ENCODE peak calls at places on chromosomes 5 and 9, in eight cellular contexts. One of them, this sample, is unnamed.

GRCh38 chr9:133572821-133573361 is 36.3 kb downstream of the FAM163B start:
- DNase-seq in PC-3: no peak
- DNase-seq in activated B cell treated with CpG ODN at 0.5 μM for 24 hours: no peak
- DNase-seq in left lung: no peak
- DNase-seq in left ventricle myocardium inferior: peak; percentile 81
- DNase-seq in GM20000: no peak
- DNase-seq in H9: no peak
- DNase-seq in neural progenitor cell: no peak
- DNase-seq in this sample: no peak

GRCh38 chr5:122078116-122078865 is at the start of gene LOX:
- DNase-seq in PC-3: peak; percentile 54
- DNase-seq in activated B cell treated with CpG ODN at 0.5 μM for 24 hours: no peak
- DNase-seq in left ventricle myocardium inferior: peak; percentile 71
- DNase-seq in H9: peak; percentile 50
- DNase-seq in left lung: peak; percentile 79
- DNase-seq in GM20000: peak; percentile 29
- DNase-seq in neural progenitor cell: peak; percentile 77
- DNase-seq in this sample: no peak

GRCh38 chr5:173045481-173045880 is 10.7 kb upstream of the CREBRF start:
- DNase-seq in PC-3: no peak
- DNase-seq in left ventricle myocardium inferior: no peak
- DNase-seq in GM20000: no peak
- DNase-seq in activated B cell treated with CpG ODN at 0.5 μM for 24 hours: no peak
- DNase-seq in left lung: no peak
- DNase-seq in neural progenitor cell: no peak
- DNase-seq in H9: peak; percentile 53
- DNase-seq in this sample: no peak

GRCh38 chr5:543755-544674 is 19.8 kb upstream of the SLC9A3 start:
- DNase-seq in PC-3: no peak
- DNase-seq in activated B cell treated with CpG ODN at 0.5 μM for 24 hours: peak; percentile 64
- DNase-seq in left ventricle myocardium inferior: peak; percentile 44
- DNase-seq in neural progenitor cell: no peak
- DNase-seq in H9: no peak
- DNase-seq in left lung: peak; percentile 86
- DNase-seq in GM20000: peak; percentile 93
- DNase-seq in this sample: no peak

GRCh38 chr9:75909776-75910175 is 19.3 kb downstream of the PCSK5 start:
- DNase-seq in neural progenitor cell: no peak
- DNase-seq in H9: no peak
- DNase-seq in left ventricle myocardium inferior: no peak
- DNase-seq in PC-3: no peak
- DNase-seq in GM20000: no peak
- DNase-seq in left lung: no peak
- DNase-seq in activated B cell treated with CpG ODN at 0.5 μM for 24 hours: no peak
- DNase-seq in this sample: no peak

GRCh38 chr9:77802512-77803293 is 154.6 kb upstream of the GNA14 start:
- DNase-seq in PC-3: no peak
- DNase-seq in neural progenitor cell: no peak
- DNase-seq in left ventricle myocardium inferior: no peak
- DNase-seq in GM20000: no peak
- DNase-seq in H9: no peak
- DNase-seq in left lung: no peak
- DNase-seq in activated B cell treated with CpG ODN at 0.5 μM for 24 hours: no peak
- DNase-seq in this sample: no peak

GRCh38 chr5:61330341-61330878 is 1.6 kb upstream of the ZSWIM6 start:
- DNase-seq in left ventricle myocardium inferior: peak; percentile 27
- DNase-seq in H9: peak; percentile 55
- DNase-seq in GM20000: no peak
- DNase-seq in PC-3: peak; percentile 50
- DNase-seq in activated B cell treated with CpG ODN at 0.5 μM for 24 hours: no peak
- DNase-seq in neural progenitor cell: peak; percentile 77
- DNase-seq in left lung: peak; percentile 72
- DNase-seq in this sample: no peak

GRCh38 chr9:82457959-82458358 is 469.4 kb downstream of the SPATA31D1 start:
- DNase-seq in H9: no peak
- DNase-seq in PC-3: no peak
- DNase-seq in activated B cell treated with CpG ODN at 0.5 μM for 24 hours: no peak
- DNase-seq in GM20000: no peak
- DNase-seq in neural progenitor cell: peak; percentile 37
- DNase-seq in left lung: no peak
- DNase-seq in left ventricle myocardium inferior: no peak
- DNase-seq in this sample: no peak

GRCh38 chr9:83996126-83996525 is 15.5 kb downstream of the RMI1 start:
- DNase-seq in activated B cell treated with CpG ODN at 0.5 μM for 24 hours: no peak
- DNase-seq in H9: no peak
- DNase-seq in left ventricle myocardium inferior: no peak
- DNase-seq in neural progenitor cell: no peak
- DNase-seq in GM20000: no peak
- DNase-seq in left lung: no peak
- DNase-seq in PC-3: no peak
- DNase-seq in this sample: no peak

GRCh38 chr9:126228779-126229444 is 97.7 kb upstream of the MVB12B start:
- DNase-seq in H9: peak; percentile 85
- DNase-seq in PC-3: peak; percentile 72
- DNase-seq in neural progenitor cell: peak; percentile 89
- DNase-seq in left lung: peak; percentile 89
- DNase-seq in left ventricle myocardium inferior: peak; percentile 65
- DNase-seq in GM20000: peak; percentile 88
- DNase-seq in activated B cell treated with CpG ODN at 0.5 μM for 24 hours: peak; percentile 62
- DNase-seq in this sample: peak; percentile 48

GRCh38 chr5:139210585-139210984 is 12.4 kb upstream of the SIL1 start:
- DNase-seq in activated B cell treated with CpG ODN at 0.5 μM for 24 hours: no peak
- DNase-seq in left ventricle myocardium inferior: no peak
- DNase-seq in GM20000: no peak
- DNase-seq in PC-3: no peak
- DNase-seq in neural progenitor cell: peak; percentile 28
- DNase-seq in H9: no peak
- DNase-seq in left lung: no peak
- DNase-seq in this sample: no peak

GRCh38 chr9:92986175-92987110 is 39.1 kb downstream of the FGD3 start:
- DNase-seq in PC-3: no peak
- DNase-seq in H9: no peak
- DNase-seq in left lung: no peak
- DNase-seq in left ventricle myocardium inferior: no peak
- DNase-seq in neural progenitor cell: no peak
- DNase-seq in activated B cell treated with CpG ODN at 0.5 μM for 24 hours: no peak
- DNase-seq in GM20000: no peak
- DNase-seq in this sample: no peak

GRCh38 chr9:123360161-123361085 is 4.4 kb downstream of the CRB2 start:
- DNase-seq in neural progenitor cell: peak; percentile 98
- DNase-seq in left ventricle myocardium inferior: no peak
- DNase-seq in left lung: no peak
- DNase-seq in PC-3: no peak
- DNase-seq in H9: peak; percentile 99
- DNase-seq in GM20000: peak; percentile 87
- DNase-seq in activated B cell treated with CpG ODN at 0.5 μM for 24 hours: peak; percentile 52
- DNase-seq in this sample: no peak

GRCh38 chr5:164881442-164881841 is 1376.0 kb downstream of the MAT2B start:
- DNase-seq in left ventricle myocardium inferior: no peak
- DNase-seq in left lung: peak; percentile 54
- DNase-seq in neural progenitor cell: no peak
- DNase-seq in GM20000: no peak
- DNase-seq in PC-3: no peak
- DNase-seq in H9: no peak
- DNase-seq in activated B cell treated with CpG ODN at 0.5 μM for 24 hours: no peak
- DNase-seq in this sample: no peak

GRCh38 chr9:92947268-92948031 is at the start of gene FGD3:
- DNase-seq in activated B cell treated with CpG ODN at 0.5 μM for 24 hours: no peak
- DNase-seq in H9: peak; percentile 49
- DNase-seq in left lung: peak; percentile 86
- DNase-seq in neural progenitor cell: peak; percentile 38
- DNase-seq in left ventricle myocardium inferior: no peak
- DNase-seq in PC-3: peak; percentile 11
- DNase-seq in GM20000: no peak
- DNase-seq in this sample: no peak

GRCh38 chr9:137807721-137808703 is 69.6 kb upstream of the CACNA1B start:
- DNase-seq in left lung: no peak
- DNase-seq in PC-3: no peak
- DNase-seq in GM20000: no peak
- DNase-seq in activated B cell treated with CpG ODN at 0.5 μM for 24 hours: no peak
- DNase-seq in neural progenitor cell: no peak
- DNase-seq in left ventricle myocardium inferior: no peak
- DNase-seq in H9: no peak
- DNase-seq in this sample: no peak

GRCh38 chr5:41371741-41372140 is 138.7 kb downstream of the PLCXD3 start:
- DNase-seq in GM20000: no peak
- DNase-seq in left lung: no peak
- DNase-seq in activated B cell treated with CpG ODN at 0.5 μM for 24 hours: no peak
- DNase-seq in PC-3: peak; percentile 74
- DNase-seq in left ventricle myocardium inferior: no peak
- DNase-seq in neural progenitor cell: no peak
- DNase-seq in H9: no peak
- DNase-seq in this sample: no peak

GRCh38 chr9:134968011-134968822 is 50.5 kb upstream of the FCN1 start:
- DNase-seq in left ventricle myocardium inferior: no peak
- DNase-seq in activated B cell treated with CpG ODN at 0.5 μM for 24 hours: peak; percentile 6
- DNase-seq in GM20000: no peak
- DNase-seq in H9: no peak
- DNase-seq in left lung: peak; percentile 31
- DNase-seq in neural progenitor cell: peak; percentile 73
- DNase-seq in PC-3: no peak
- DNase-seq in this sample: no peak

GRCh38 chr9:119801311-119801710 is 432.1 kb upstream of the BRINP1 start:
- DNase-seq in H9: no peak
- DNase-seq in activated B cell treated with CpG ODN at 0.5 μM for 24 hours: no peak
- DNase-seq in neural progenitor cell: no peak
- DNase-seq in left ventricle myocardium inferior: no peak
- DNase-seq in GM20000: no peak
- DNase-seq in left lung: no peak
- DNase-seq in PC-3: no peak
- DNase-seq in this sample: no peak

GRCh38 chr9:114153761-114154596 is 1.4 kb upstream of the COL27A1 start:
- DNase-seq in neural progenitor cell: peak; percentile 93
- DNase-seq in left ventricle myocardium inferior: no peak
- DNase-seq in H9: peak; percentile 87
- DNase-seq in activated B cell treated with CpG ODN at 0.5 μM for 24 hours: no peak
- DNase-seq in PC-3: peak; percentile 44
- DNase-seq in GM20000: no peak
- DNase-seq in left lung: no peak
- DNase-seq in this sample: no peak

GRCh38 chr9:115520626-115521025 is 402.7 kb upstream of the TNC start:
- DNase-seq in PC-3: no peak
- DNase-seq in H9: no peak
- DNase-seq in activated B cell treated with CpG ODN at 0.5 μM for 24 hours: no peak
- DNase-seq in left lung: no peak
- DNase-seq in left ventricle myocardium inferior: no peak
- DNase-seq in neural progenitor cell: peak; percentile 10
- DNase-seq in GM20000: no peak
- DNase-seq in this sample: no peak

GRCh38 chr9:16680965-16681658 is 189.4 kb downstream of the BNC2 start:
- DNase-seq in left lung: no peak
- DNase-seq in left ventricle myocardium inferior: no peak
- DNase-seq in activated B cell treated with CpG ODN at 0.5 μM for 24 hours: no peak
- DNase-seq in H9: no peak
- DNase-seq in PC-3: no peak
- DNase-seq in GM20000: no peak
- DNase-seq in neural progenitor cell: no peak
- DNase-seq in this sample: no peak

GRCh38 chr9:126883636-126884035 is 23.2 kb downstream of the ZBTB34 start:
- DNase-seq in GM20000: no peak
- DNase-seq in left ventricle myocardium inferior: no peak
- DNase-seq in PC-3: no peak
- DNase-seq in neural progenitor cell: peak; percentile 75
- DNase-seq in activated B cell treated with CpG ODN at 0.5 μM for 24 hours: no peak
- DNase-seq in H9: no peak
- DNase-seq in left lung: no peak
- DNase-seq in this sample: no peak

GRCh38 chr9:98075332-98075805 is 18.8 kb downstream of the NANS start:
- DNase-seq in H9: no peak
- DNase-seq in activated B cell treated with CpG ODN at 0.5 μM for 24 hours: no peak
- DNase-seq in left lung: no peak
- DNase-seq in neural progenitor cell: no peak
- DNase-seq in GM20000: no peak
- DNase-seq in left ventricle myocardium inferior: no peak
- DNase-seq in PC-3: peak; percentile 37
- DNase-seq in this sample: no peak

GRCh38 chr5:35164860-35165542 is 65.3 kb downstream of the PRLR start:
- DNase-seq in GM20000: no peak
- DNase-seq in neural progenitor cell: no peak
- DNase-seq in H9: no peak
- DNase-seq in left lung: no peak
- DNase-seq in PC-3: no peak
- DNase-seq in left ventricle myocardium inferior: no peak
- DNase-seq in activated B cell treated with CpG ODN at 0.5 μM for 24 hours: no peak
- DNase-seq in this sample: no peak

GRCh38 chr5:131005963-131006684 is 158.9 kb downstream of the HINT1 start:
- DNase-seq in left lung: no peak
- DNase-seq in neural progenitor cell: peak; percentile 33
- DNase-seq in left ventricle myocardium inferior: no peak
- DNase-seq in H9: no peak
- DNase-seq in PC-3: no peak
- DNase-seq in activated B cell treated with CpG ODN at 0.5 μM for 24 hours: no peak
- DNase-seq in GM20000: no peak
- DNase-seq in this sample: no peak

GRCh38 chr9:38160613-38161215 is 91.7 kb upstream of the SHB start:
- DNase-seq in left lung: no peak
- DNase-seq in left ventricle myocardium inferior: peak; percentile 36
- DNase-seq in H9: peak; percentile 78
- DNase-seq in GM20000: peak; percentile 73
- DNase-seq in activated B cell treated with CpG ODN at 0.5 μM for 24 hours: peak; percentile 25
- DNase-seq in neural progenitor cell: peak; percentile 89
- DNase-seq in PC-3: peak; percentile 53
- DNase-seq in this sample: peak; percentile 45

GRCh38 chr9:111851536-111851935 is 45.1 kb upstream of the UGCG start:
- DNase-seq in PC-3: peak; percentile 93
- DNase-seq in left ventricle myocardium inferior: no peak
- DNase-seq in activated B cell treated with CpG ODN at 0.5 μM for 24 hours: no peak
- DNase-seq in H9: peak; percentile 33
- DNase-seq in GM20000: no peak
- DNase-seq in left lung: no peak
- DNase-seq in neural progenitor cell: no peak
- DNase-seq in this sample: no peak
- TF ChIP-seq CTCF in PC-3: peak; percentile 14
- TF ChIP-seq CTCF in left ventricle myocardium inferior: no peak
- TF ChIP-seq CTCF in activated B cell treated with CpG ODN at 0.5 μM for 24 hours: no peak
- TF ChIP-seq CTCF in H9: no peak
- TF ChIP-seq CTCF in GM20000: no peak
- TF ChIP-seq CTCF in left lung: no peak
- TF ChIP-seq CTCF in neural progenitor cell: no peak
- TF ChIP-seq CTCF in this sample: no peak

GRCh38 chr9:99947395-99947794 is 40.9 kb downstream of the STX17 start:
- DNase-seq in neural progenitor cell: no peak
- DNase-seq in PC-3: no peak
- DNase-seq in left ventricle myocardium inferior: no peak
- DNase-seq in H9: no peak
- DNase-seq in GM20000: no peak
- DNase-seq in activated B cell treated with CpG ODN at 0.5 μM for 24 hours: no peak
- DNase-seq in left lung: no peak
- DNase-seq in this sample: no peak
- TF ChIP-seq CTCF in neural progenitor cell: peak; percentile 43
- TF ChIP-seq CTCF in PC-3: no peak
- TF ChIP-seq CTCF in left ventricle myocardium inferior: no peak
- TF ChIP-seq CTCF in H9: peak; percentile 52
- TF ChIP-seq CTCF in GM20000: no peak
- TF ChIP-seq CTCF in activated B cell treated with CpG ODN at 0.5 μM for 24 hours: no peak
- TF ChIP-seq CTCF in left lung: no peak
- TF ChIP-seq CTCF in this sample: no peak

GRCh38 chr5:64318175-64318574 is 152.5 kb downstream of the RNF180 start:
- DNase-seq in neural progenitor cell: no peak
- DNase-seq in left lung: no peak
- DNase-seq in left ventricle myocardium inferior: no peak
- DNase-seq in GM20000: no peak
- DNase-seq in PC-3: peak; percentile 38
- DNase-seq in H9: no peak
- DNase-seq in activated B cell treated with CpG ODN at 0.5 μM for 24 hours: no peak
- DNase-seq in this sample: no peak
- TF ChIP-seq CTCF in neural progenitor cell: no peak
- TF ChIP-seq CTCF in left lung: no peak
- TF ChIP-seq CTCF in left ventricle myocardium inferior: no peak
- TF ChIP-seq CTCF in GM20000: no peak
- TF ChIP-seq CTCF in PC-3: no peak
- TF ChIP-seq CTCF in H9: no peak
- TF ChIP-seq CTCF in activated B cell treated with CpG ODN at 0.5 μM for 24 hours: no peak
- TF ChIP-seq CTCF in this sample: no peak

GRCh38 chr9:103319979-103320378 is 324.8 kb downstream of the CYLC2 start:
- DNase-seq in neural progenitor cell: no peak
- DNase-seq in H9: no peak
- DNase-seq in GM20000: no peak
- DNase-seq in left lung: no peak
- DNase-seq in PC-3: no peak
- DNase-seq in left ventricle myocardium inferior: no peak
- DNase-seq in activated B cell treated with CpG ODN at 0.5 μM for 24 hours: no peak
- DNase-seq in this sample: no peak
- TF ChIP-seq CTCF in neural progenitor cell: peak; percentile 39
- TF ChIP-seq CTCF in H9: peak; percentile 64
- TF ChIP-seq CTCF in GM20000: no peak
- TF ChIP-seq CTCF in left lung: no peak
- TF ChIP-seq CTCF in PC-3: peak; percentile 29
- TF ChIP-seq CTCF in left ventricle myocardium inferior: no peak
- TF ChIP-seq CTCF in activated B cell treated with CpG ODN at 0.5 μM for 24 hours: no peak
- TF ChIP-seq CTCF in this sample: no peak